ENCODE peak calls at places on chromosomes 7 and 10, in five cellular contexts. M is esophagus muscularis mucosa, V is H1, I is tibial nerve, Z is upper lobe of left lung. D is an unnamed sample.

GRCh38 chr10:29957887-29958330 is 101.5 kb downstream of the JCAD start:
- DNase-seq in I (peak), V (no peak), Z (peak), M (no peak), D (no peak)

GRCh38 chr10:126052171-126052570 is 155.8 kb downstream of the FANK1 start:
- DNase-seq in V (no peak), M (no peak), Z (no peak), I (no peak), D (no peak)

GRCh38 chr7:360454-361100 is 70.6 kb downstream of the FOXL3 start:
- DNase-seq in V (no peak), I (no peak), Z (peak), M (no peak), D (no peak)

GRCh38 chr10:97210576-97210975 is 24.8 kb upstream of the SLIT1 start:
- DNase-seq in I (peak), M (no peak), V (peak), Z (no peak), D (peak)

GRCh38 chr10:129761981-129762956 is 201.8 kb downstream of the EBF3 start:
- DNase-seq in M (peak), Z (no peak), V (peak), I (no peak), D (peak)

GRCh38 chr7:151623766-151624165 is 104.1 kb upstream of the RHEB start:
- DNase-seq in I (no peak), M (no peak), V (no peak), Z (no peak), D (no peak)

GRCh38 chr10:6987536-6987945 is 407.5 kb upstream of the PRKCQ start:
- DNase-seq in Z (no peak), I (no peak), V (no peak), M (peak), D (no peak)

GRCh38 chr10:30284860-30285594 is 64.1 kb downstream of the MTPAP start:
- DNase-seq in I (no peak), Z (no peak), M (no peak), V (no peak), D (no peak)

GRCh38 chr10:72173267-72173634 is 42.6 kb upstream of the ANAPC16 start:
- DNase-seq in V (no peak), I (no peak), M (no peak), Z (no peak), D (no peak)

GRCh38 chr10:106863549-106863948 is 301.0 kb downstream of the SORCS1 start:
- DNase-seq in I (no peak), Z (no peak), V (no peak), M (no peak), D (no peak)

GRCh38 chr10:132878730-132879407 is 63.5 kb downstream of the CFAP46 start:
- DNase-seq in Z (peak), V (peak), M (no peak), I (no peak), D (peak)

GRCh38 chr10:46235705-46236536 is 50.9 kb upstream of the ANTXRL start:
- DNase-seq in Z (no peak), I (no peak), M (peak), V (peak), D (peak)

GRCh38 chr10:77877461-77878344 is 48.9 kb downstream of the DLG5 start:
- DNase-seq in V (peak), I (no peak), M (no peak), Z (peak), D (peak)

GRCh38 chr10:103666109-103666508 is 172.6 kb downstream of the NEURL1 start:
- DNase-seq in M (no peak), Z (no peak), V (peak), I (no peak), D (no peak)

GRCh38 chr7:22990588-22990949 is 23.4 kb downstream of the HYCC1 start:
- DNase-seq in M (no peak), V (no peak), I (no peak), Z (no peak), D (no peak)

GRCh38 chr7:117230276-117231046 is 92.4 kb downstream of the WNT2 start:
- DNase-seq in V (no peak), Z (no peak), M (no peak), I (no peak), D (no peak)

GRCh38 chr10:90136731-90137316 is 435.4 kb downstream of the KIF20B start:
- DNase-seq in Z (no peak), V (peak), M (no peak), I (no peak), D (no peak)

GRCh38 chr10:119005377-119006043 is 24.0 kb upstream of the NANOS1 start:
- DNase-seq in M (no peak), V (no peak), I (no peak), Z (no peak), D (no peak)

GRCh38 chr10:122245136-122245535 is 26.0 kb upstream of the BTBD16 start:
- DNase-seq in Z (no peak), I (no peak), V (no peak), M (no peak), D (no peak)

GRCh38 chr10:819326-819725 is 112.2 kb downstream of the LARP4B start:
- DNase-seq in Z (no peak), V (no peak), I (no peak), M (no peak), D (no peak)

GRCh38 chr10:123136806-123137642 is 1.3 kb downstream of the HMX3 start:
- DNase-seq in Z (peak), I (no peak), V (peak), M (no peak), D (no peak)

GRCh38 chr7:42128703-42129102 is 108.3 kb downstream of the GLI3 start:
- DNase-seq in I (no peak), M (no peak), V (no peak), Z (no peak), D (no peak)

GRCh38 chr10:123402656-123403055 is 248.5 kb downstream of the BUB3 start:
- DNase-seq in V (no peak), Z (no peak), M (no peak), I (no peak), D (no peak)

GRCh38 chr7:98357751-98358161 is 43.1 kb downstream of the BAIAP2L1 start:
- DNase-seq in Z (no peak), M (no peak), I (no peak), V (no peak), D (no peak)

GRCh38 chr7:115146148-115146547 is 224.3 kb downstream of the MDFIC start:
- DNase-seq in V (no peak), Z (no peak), M (no peak), I (no peak), D (no peak)

GRCh38 chr10:6347391-6347951 is 144.7 kb downstream of the PFKFB3 start:
- DNase-seq in Z (no peak), V (no peak), I (no peak), M (peak), D (no peak)

GRCh38 chr10:18043148-18043547 is 91.4 kb downstream of the SLC39A12 start:
- DNase-seq in M (no peak), I (no peak), Z (no peak), V (no peak), D (no peak)

GRCh38 chr10:25849971-25850370 is 84.1 kb upstream of the MYO3A start:
- DNase-seq in Z (no peak), V (no peak), I (no peak), M (no peak), D (no peak)
- TF ChIP-seq EP300 in Z (no peak), V (no peak), I (no peak), M (no peak), D (no peak)

GRCh38 chr10:53489783-53490182 is 717.2 kb upstream of the MBL2 start:
- DNase-seq in I (no peak), M (no peak), Z (no peak), V (no peak), D (no peak)
- TF ChIP-seq CTCF in I (no peak), M (no peak), Z (no peak), V (no peak), D (no peak)

GRCh38 chr10:44978570-44979280 is at the start of gene DEPP1:
- DNase-seq in M (peak), I (peak), V (peak), Z (peak), D (peak)
- TF ChIP-seq POLR2A in M (peak), I (peak), V (peak), Z (peak), D (peak)

DNA sequence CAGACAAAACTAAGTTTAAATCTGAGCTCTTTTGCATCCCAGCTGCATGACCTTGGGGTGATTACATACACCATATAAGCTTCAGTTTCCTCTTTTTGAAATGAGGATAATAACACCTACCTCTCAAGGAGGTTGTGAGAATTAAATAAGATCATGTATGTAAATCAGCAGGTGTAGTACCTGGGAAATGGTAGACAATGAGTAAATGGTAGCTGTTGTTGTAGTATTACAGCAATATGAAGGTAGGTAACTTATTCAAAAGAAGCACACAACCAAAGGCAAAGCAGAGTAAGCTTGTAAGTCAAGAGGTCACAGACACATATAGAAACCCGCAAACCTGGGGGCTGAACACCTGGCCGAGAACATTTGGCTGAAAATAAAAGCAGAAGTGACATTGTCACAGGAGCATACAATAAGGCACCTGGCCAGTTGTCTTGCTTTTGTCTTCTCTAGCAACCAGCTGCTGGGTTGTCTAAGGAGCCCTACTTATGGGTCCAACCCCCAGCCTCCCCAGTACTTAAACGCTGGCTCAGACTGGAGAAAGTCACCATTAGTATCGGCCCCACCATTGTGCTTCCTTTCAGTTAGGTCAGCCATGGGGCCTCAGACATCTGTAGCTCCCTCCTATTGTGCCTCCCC is 203.6 kb upstream of the MKLN1 start:
- DNase-seq in M (no peak), I (no peak), V (no peak), Z (no peak), D (peak)
- TF ChIP-seq EP300 in M (no peak), I (no peak), V (no peak), Z (no peak), D (no peak)

GRCh38 chr7:99525713-99526440 is 21.4 kb downstream of the ZKSCAN5 start:
- DNase-seq in M (no peak), Z (no peak), I (no peak), V (peak), D (no peak)
- TF ChIP-seq CTCF in M (no peak), Z (peak), I (no peak), V (peak), D (no peak)

GRCh38 chr7:39509441-39509840 is 56.8 kb upstream of the YAE1 start:
- DNase-seq in Z (no peak), M (peak), V (no peak), I (no peak), D (no peak)

GRCh38 chr7:39504963-39505362 is 61.2 kb upstream of the YAE1 start:
- DNase-seq in I (no peak), V (no peak), M (peak), Z (no peak), D (no peak)

GRCh38 chr7:39510738-39511372 is 55.3 kb upstream of the YAE1 start:
- DNase-seq in Z (no peak), V (no peak), I (no peak), M (peak), D (no peak)

GRCh38 chr7:39509912-39510311 is 56.3 kb upstream of the YAE1 start:
- DNase-seq in I (no peak), M (peak), Z (no peak), V (no peak), D (no peak)

GRCh38 chr7:39507866-39508551 is 58.2 kb upstream of the YAE1 start:
- DNase-seq in M (peak), I (no peak), Z (no peak), V (no peak), D (no peak)
- TF ChIP-seq POLR2A in M (no peak), I (no peak), Z (no peak), V (no peak), D (no peak)

D was measured in stomach.